ENCODE peak calls at places on chromosomes 1 and 21, in seven cellular contexts. One of them, this sample, is unnamed.

GRCh38 chr1:38028105-38028591 is 15.6 kb downstream of the UTP11 start:
- DNase-seq in HT1080: peak
- DNase-seq in NCI-H446 treated with DMSO at 0.1 percent for 48 hours: no peak
- DNase-seq in stimulated activated CD4-positive, alpha-beta T cell treated with anti-CD3 and anti-CD28 coated beads, Interleukin-12 subunit alpha, Interleukin-12 subunit beta, amount 100 ng/mL, for 4 hours: peak
- DNase-seq in prostate gland: no peak
- DNase-seq in effector CD4-positive, alpha-beta T cell: no peak
- DNase-seq in substantia nigra: no peak
- DNase-seq in this sample: peak

GRCh38 chr1:13706058-13706457 is 6.1 kb downstream of the PRDM2 start:
- DNase-seq in HT1080: no peak
- DNase-seq in NCI-H446 treated with DMSO at 0.1 percent for 48 hours: no peak
- DNase-seq in stimulated activated CD4-positive, alpha-beta T cell treated with anti-CD3 and anti-CD28 coated beads, Interleukin-12 subunit alpha, Interleukin-12 subunit beta, amount 100 ng/mL, for 4 hours: no peak
- DNase-seq in prostate gland: no peak
- DNase-seq in effector CD4-positive, alpha-beta T cell: no peak
- DNase-seq in substantia nigra: no peak
- DNase-seq in this sample: peak

GRCh38 chr1:209291715-209292114 is 291.8 kb upstream of the CAMK1G start:
- DNase-seq in HT1080: peak
- DNase-seq in NCI-H446 treated with DMSO at 0.1 percent for 48 hours: no peak
- DNase-seq in stimulated activated CD4-positive, alpha-beta T cell treated with anti-CD3 and anti-CD28 coated beads, Interleukin-12 subunit alpha, Interleukin-12 subunit beta, amount 100 ng/mL, for 4 hours: no peak
- DNase-seq in prostate gland: no peak
- DNase-seq in effector CD4-positive, alpha-beta T cell: no peak
- DNase-seq in substantia nigra: no peak
- DNase-seq in this sample: peak

GRCh38 chr1:76256289-76257223 is 182.0 kb downstream of the ST6GALNAC3 start:
- DNase-seq in HT1080: no peak
- DNase-seq in NCI-H446 treated with DMSO at 0.1 percent for 48 hours: no peak
- DNase-seq in stimulated activated CD4-positive, alpha-beta T cell treated with anti-CD3 and anti-CD28 coated beads, Interleukin-12 subunit alpha, Interleukin-12 subunit beta, amount 100 ng/mL, for 4 hours: no peak
- DNase-seq in prostate gland: no peak
- DNase-seq in effector CD4-positive, alpha-beta T cell: no peak
- DNase-seq in substantia nigra: no peak
- DNase-seq in this sample: no peak

GRCh38 chr1:21341517-21342078 is 51.3 kb upstream of the ECE1 start:
- DNase-seq in HT1080: no peak
- DNase-seq in NCI-H446 treated with DMSO at 0.1 percent for 48 hours: no peak
- DNase-seq in stimulated activated CD4-positive, alpha-beta T cell treated with anti-CD3 and anti-CD28 coated beads, Interleukin-12 subunit alpha, Interleukin-12 subunit beta, amount 100 ng/mL, for 4 hours: no peak
- DNase-seq in prostate gland: no peak
- DNase-seq in effector CD4-positive, alpha-beta T cell: no peak
- DNase-seq in substantia nigra: no peak
- DNase-seq in this sample: no peak

GRCh38 chr1:46547481-46548383 is 3.7 kb downstream of the KNCN start:
- DNase-seq in HT1080: peak
- DNase-seq in NCI-H446 treated with DMSO at 0.1 percent for 48 hours: no peak
- DNase-seq in stimulated activated CD4-positive, alpha-beta T cell treated with anti-CD3 and anti-CD28 coated beads, Interleukin-12 subunit alpha, Interleukin-12 subunit beta, amount 100 ng/mL, for 4 hours: no peak
- DNase-seq in prostate gland: no peak
- DNase-seq in effector CD4-positive, alpha-beta T cell: no peak
- DNase-seq in substantia nigra: no peak
- DNase-seq in this sample: peak

GRCh38 chr21:17818158-17819113 is 720 bp downstream of the C21orf91 start:
- DNase-seq in HT1080: peak
- DNase-seq in NCI-H446 treated with DMSO at 0.1 percent for 48 hours: no peak
- DNase-seq in stimulated activated CD4-positive, alpha-beta T cell treated with anti-CD3 and anti-CD28 coated beads, Interleukin-12 subunit alpha, Interleukin-12 subunit beta, amount 100 ng/mL, for 4 hours: peak
- DNase-seq in prostate gland: peak
- DNase-seq in effector CD4-positive, alpha-beta T cell: peak
- DNase-seq in substantia nigra: peak
- DNase-seq in this sample: peak

GRCh38 chr1:172821609-172822274 is 162.8 kb downstream of the FASLG start:
- DNase-seq in HT1080: peak
- DNase-seq in NCI-H446 treated with DMSO at 0.1 percent for 48 hours: no peak
- DNase-seq in stimulated activated CD4-positive, alpha-beta T cell treated with anti-CD3 and anti-CD28 coated beads, Interleukin-12 subunit alpha, Interleukin-12 subunit beta, amount 100 ng/mL, for 4 hours: no peak
- DNase-seq in prostate gland: no peak
- DNase-seq in effector CD4-positive, alpha-beta T cell: no peak
- DNase-seq in substantia nigra: no peak
- DNase-seq in this sample: peak

GRCh38 chr1:233005703-233006102 is 55.3 kb downstream of the NTPCR start:
- DNase-seq in HT1080: peak
- DNase-seq in NCI-H446 treated with DMSO at 0.1 percent for 48 hours: no peak
- DNase-seq in stimulated activated CD4-positive, alpha-beta T cell treated with anti-CD3 and anti-CD28 coated beads, Interleukin-12 subunit alpha, Interleukin-12 subunit beta, amount 100 ng/mL, for 4 hours: no peak
- DNase-seq in prostate gland: no peak
- DNase-seq in effector CD4-positive, alpha-beta T cell: no peak
- DNase-seq in substantia nigra: no peak
- DNase-seq in this sample: peak

GRCh38 chr1:170698711-170699275 is 34.9 kb downstream of the PRRX1 start:
- DNase-seq in HT1080: no peak
- DNase-seq in NCI-H446 treated with DMSO at 0.1 percent for 48 hours: peak
- DNase-seq in stimulated activated CD4-positive, alpha-beta T cell treated with anti-CD3 and anti-CD28 coated beads, Interleukin-12 subunit alpha, Interleukin-12 subunit beta, amount 100 ng/mL, for 4 hours: no peak
- DNase-seq in prostate gland: no peak
- DNase-seq in effector CD4-positive, alpha-beta T cell: no peak
- DNase-seq in substantia nigra: peak
- DNase-seq in this sample: peak

GRCh38 chr1:231690072-231690471 is 63.5 kb downstream of the DISC1 start:
- DNase-seq in HT1080: no peak
- DNase-seq in NCI-H446 treated with DMSO at 0.1 percent for 48 hours: no peak
- DNase-seq in stimulated activated CD4-positive, alpha-beta T cell treated with anti-CD3 and anti-CD28 coated beads, Interleukin-12 subunit alpha, Interleukin-12 subunit beta, amount 100 ng/mL, for 4 hours: no peak
- DNase-seq in prostate gland: no peak
- DNase-seq in effector CD4-positive, alpha-beta T cell: no peak
- DNase-seq in substantia nigra: no peak
- DNase-seq in this sample: no peak

GRCh38 chr21:42746593-42747266 is 93.3 kb downstream of the PDE9A start:
- DNase-seq in HT1080: no peak
- DNase-seq in NCI-H446 treated with DMSO at 0.1 percent for 48 hours: no peak
- DNase-seq in stimulated activated CD4-positive, alpha-beta T cell treated with anti-CD3 and anti-CD28 coated beads, Interleukin-12 subunit alpha, Interleukin-12 subunit beta, amount 100 ng/mL, for 4 hours: peak
- DNase-seq in prostate gland: no peak
- DNase-seq in effector CD4-positive, alpha-beta T cell: peak
- DNase-seq in substantia nigra: peak
- DNase-seq in this sample: no peak

GRCh38 chr21:46065993-46066842 is 31.7 kb upstream of the COL6A2 start:
- DNase-seq in HT1080: no peak
- DNase-seq in NCI-H446 treated with DMSO at 0.1 percent for 48 hours: no peak
- DNase-seq in stimulated activated CD4-positive, alpha-beta T cell treated with anti-CD3 and anti-CD28 coated beads, Interleukin-12 subunit alpha, Interleukin-12 subunit beta, amount 100 ng/mL, for 4 hours: no peak
- DNase-seq in prostate gland: no peak
- DNase-seq in effector CD4-positive, alpha-beta T cell: no peak
- DNase-seq in substantia nigra: no peak
- DNase-seq in this sample: no peak

GRCh38 chr1:175823401-175823800 is 80.0 kb upstream of the TNR start:
- DNase-seq in HT1080: no peak
- DNase-seq in NCI-H446 treated with DMSO at 0.1 percent for 48 hours: no peak
- DNase-seq in stimulated activated CD4-positive, alpha-beta T cell treated with anti-CD3 and anti-CD28 coated beads, Interleukin-12 subunit alpha, Interleukin-12 subunit beta, amount 100 ng/mL, for 4 hours: no peak
- DNase-seq in prostate gland: no peak
- DNase-seq in effector CD4-positive, alpha-beta T cell: no peak
- DNase-seq in substantia nigra: no peak
- DNase-seq in this sample: no peak

GRCh38 chr1:45305231-45305630 is 21.5 kb upstream of the HPDL start:
- DNase-seq in HT1080: no peak
- DNase-seq in NCI-H446 treated with DMSO at 0.1 percent for 48 hours: no peak
- DNase-seq in stimulated activated CD4-positive, alpha-beta T cell treated with anti-CD3 and anti-CD28 coated beads, Interleukin-12 subunit alpha, Interleukin-12 subunit beta, amount 100 ng/mL, for 4 hours: no peak
- DNase-seq in prostate gland: no peak
- DNase-seq in effector CD4-positive, alpha-beta T cell: no peak
- DNase-seq in substantia nigra: no peak
- DNase-seq in this sample: no peak

GRCh38 chr1:15226626-15227286 is 20.3 kb upstream of the FHAD1 start:
- DNase-seq in HT1080: no peak
- DNase-seq in NCI-H446 treated with DMSO at 0.1 percent for 48 hours: no peak
- DNase-seq in stimulated activated CD4-positive, alpha-beta T cell treated with anti-CD3 and anti-CD28 coated beads, Interleukin-12 subunit alpha, Interleukin-12 subunit beta, amount 100 ng/mL, for 4 hours: no peak
- DNase-seq in prostate gland: no peak
- DNase-seq in effector CD4-positive, alpha-beta T cell: no peak
- DNase-seq in substantia nigra: no peak
- DNase-seq in this sample: no peak

GRCh38 chr21:42349420-42350075 is 1.2 kb downstream of the TFF2 start:
- DNase-seq in HT1080: no peak
- DNase-seq in NCI-H446 treated with DMSO at 0.1 percent for 48 hours: no peak
- DNase-seq in stimulated activated CD4-positive, alpha-beta T cell treated with anti-CD3 and anti-CD28 coated beads, Interleukin-12 subunit alpha, Interleukin-12 subunit beta, amount 100 ng/mL, for 4 hours: no peak
- DNase-seq in prostate gland: no peak
- DNase-seq in effector CD4-positive, alpha-beta T cell: no peak
- DNase-seq in substantia nigra: no peak
- DNase-seq in this sample: no peak